ENCODE peak calls at places on chromosomes 2 and 18, in seven cellular contexts. One of them, this sample, is unnamed.

GRCh38 chr18:63590368-63590767 is 3.2 kb downstream of the SERPINB13 start:
- DNase-seq in thoracic aorta: no peak
- DNase-seq in adrenal gland: no peak
- DNase-seq in GM20000: no peak
- DNase-seq in AG09309: no peak
- DNase-seq in A673: no peak
- DNase-seq in fibroblast of pulmonary artery: no peak
- DNase-seq in this sample: no peak

GRCh38 chr2:227818569-227819397 is 5.1 kb downstream of the CCL20 start:
- DNase-seq in fibroblast of pulmonary artery: peak; percentile 100
- DNase-seq in A673: no peak
- DNase-seq in thoracic aorta: peak; percentile 34
- DNase-seq in AG09309: no peak
- DNase-seq in GM20000: no peak
- DNase-seq in adrenal gland: peak; percentile 49
- DNase-seq in this sample: no peak

GRCh38 chr2:55609193-55609794 is 8.1 kb downstream of the PPP4R3B start:
- DNase-seq in fibroblast of pulmonary artery: no peak
- DNase-seq in AG09309: no peak
- DNase-seq in thoracic aorta: no peak
- DNase-seq in GM20000: no peak
- DNase-seq in adrenal gland: no peak
- DNase-seq in A673: no peak
- DNase-seq in this sample: no peak

GRCh38 chr2:29455202-29455885 is 340.1 kb downstream of the CLIP4 start:
- DNase-seq in A673: peak; percentile 58
- DNase-seq in GM20000: no peak
- DNase-seq in thoracic aorta: no peak
- DNase-seq in fibroblast of pulmonary artery: peak; percentile 1
- DNase-seq in AG09309: no peak
- DNase-seq in adrenal gland: no peak
- DNase-seq in this sample: no peak

GRCh38 chr2:239455436-239456203 is 54.8 kb upstream of the HDAC4 start:
- DNase-seq in A673: no peak
- DNase-seq in adrenal gland: no peak
- DNase-seq in thoracic aorta: no peak
- DNase-seq in GM20000: no peak
- DNase-seq in AG09309: no peak
- DNase-seq in fibroblast of pulmonary artery: no peak
- DNase-seq in this sample: no peak

GRCh38 chr2:159290289-159290907 is 3.9 kb upstream of the WDSUB1 start:
- DNase-seq in thoracic aorta: no peak
- DNase-seq in GM20000: no peak
- DNase-seq in fibroblast of pulmonary artery: peak; percentile 56
- DNase-seq in A673: peak; percentile 84
- DNase-seq in adrenal gland: peak; percentile 59
- DNase-seq in AG09309: peak; percentile 82
- DNase-seq in this sample: peak; percentile 20

GRCh38 chr2:196607073-196607472 is 32.4 kb upstream of the CCDC150 start:
- DNase-seq in A673: no peak
- DNase-seq in thoracic aorta: no peak
- DNase-seq in AG09309: no peak
- DNase-seq in adrenal gland: no peak
- DNase-seq in fibroblast of pulmonary artery: peak; percentile 40
- DNase-seq in GM20000: no peak
- DNase-seq in this sample: no peak

GRCh38 chr18:25832008-25832604 is 258.3 kb downstream of the SS18 start:
- DNase-seq in adrenal gland: peak; percentile 84
- DNase-seq in GM20000: peak; percentile 46
- DNase-seq in thoracic aorta: no peak
- DNase-seq in A673: peak; percentile 51
- DNase-seq in fibroblast of pulmonary artery: peak; percentile 65
- DNase-seq in AG09309: peak; percentile 11
- DNase-seq in this sample: peak; percentile 56

GRCh38 chr2:188189356-188189755 is 102.3 kb upstream of the GULP1 start:
- DNase-seq in AG09309: no peak
- DNase-seq in fibroblast of pulmonary artery: no peak
- DNase-seq in GM20000: no peak
- DNase-seq in thoracic aorta: no peak
- DNase-seq in A673: no peak
- DNase-seq in adrenal gland: no peak
- DNase-seq in this sample: no peak

GRCh38 chr2:235430366-235431083 is 63.3 kb upstream of the AGAP1 start:
- DNase-seq in fibroblast of pulmonary artery: no peak
- DNase-seq in thoracic aorta: no peak
- DNase-seq in A673: no peak
- DNase-seq in GM20000: no peak
- DNase-seq in AG09309: no peak
- DNase-seq in adrenal gland: no peak
- DNase-seq in this sample: no peak

GRCh38 chr2:39514825-39515224 is 77.7 kb upstream of the MAP4K3 start:
- DNase-seq in AG09309: no peak
- DNase-seq in thoracic aorta: no peak
- DNase-seq in A673: no peak
- DNase-seq in fibroblast of pulmonary artery: no peak
- DNase-seq in GM20000: no peak
- DNase-seq in adrenal gland: no peak
- DNase-seq in this sample: no peak

GRCh38 chr2:85733121-85733960 is 20.4 kb upstream of the ATOH8 start:
- DNase-seq in adrenal gland: no peak
- DNase-seq in fibroblast of pulmonary artery: no peak
- DNase-seq in GM20000: no peak
- DNase-seq in thoracic aorta: no peak
- DNase-seq in A673: no peak
- DNase-seq in AG09309: no peak
- DNase-seq in this sample: no peak

GRCh38 chr2:180002198-180002597 is 4.9 kb downstream of the CWC22 start:
- DNase-seq in A673: no peak
- DNase-seq in AG09309: no peak
- DNase-seq in thoracic aorta: no peak
- DNase-seq in adrenal gland: no peak
- DNase-seq in fibroblast of pulmonary artery: no peak
- DNase-seq in GM20000: no peak
- DNase-seq in this sample: no peak

GRCh38 chr2:180000434-180000833 is 6.7 kb downstream of the CWC22 start:
- DNase-seq in adrenal gland: no peak
- DNase-seq in AG09309: no peak
- DNase-seq in A673: no peak
- DNase-seq in thoracic aorta: no peak
- DNase-seq in GM20000: no peak
- DNase-seq in fibroblast of pulmonary artery: peak; percentile 51
- DNase-seq in this sample: no peak

GRCh38 chr2:180003566-180003965 is 3.5 kb downstream of the CWC22 start:
- DNase-seq in fibroblast of pulmonary artery: no peak
- DNase-seq in thoracic aorta: no peak
- DNase-seq in AG09309: no peak
- DNase-seq in A673: no peak
- DNase-seq in GM20000: no peak
- DNase-seq in adrenal gland: no peak
- DNase-seq in this sample: no peak

GRCh38 chr2:180004731-180005130 is 2.4 kb downstream of the CWC22 start:
- DNase-seq in AG09309: no peak
- DNase-seq in A673: no peak
- DNase-seq in fibroblast of pulmonary artery: no peak
- DNase-seq in thoracic aorta: no peak
- DNase-seq in GM20000: no peak
- DNase-seq in adrenal gland: no peak
- DNase-seq in this sample: no peak

DNA sequence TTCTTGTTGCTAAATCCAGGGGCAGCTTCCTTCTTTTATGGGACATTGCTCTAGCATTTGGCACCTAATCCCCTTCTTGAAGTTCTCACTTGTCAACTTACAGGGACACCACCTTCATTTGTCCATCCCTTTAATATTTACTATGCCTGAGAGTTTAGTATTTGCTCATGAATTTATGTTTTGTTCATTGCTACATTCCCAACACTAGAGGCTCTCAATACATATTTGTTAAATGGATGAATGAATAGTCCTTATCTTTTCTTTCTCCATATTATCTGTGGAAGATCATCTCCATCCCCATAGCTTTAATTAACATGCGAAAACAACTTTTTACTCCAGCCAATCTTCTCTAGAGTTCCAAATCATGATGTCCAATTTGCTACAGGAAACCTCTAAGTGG is 5.4 kb downstream of the CWC22 start:
- DNase-seq in A673: no peak
- DNase-seq in thoracic aorta: no peak
- DNase-seq in adrenal gland: no peak
- DNase-seq in fibroblast of pulmonary artery: no peak
- DNase-seq in AG09309: no peak
- DNase-seq in GM20000: no peak
- DNase-seq in this sample: no peak
- TF ChIP-seq CTCF in A673: peak; percentile 36
- TF ChIP-seq CTCF in thoracic aorta: no peak
- TF ChIP-seq CTCF in adrenal gland: no peak
- TF ChIP-seq CTCF in fibroblast of pulmonary artery: peak; percentile 18
- TF ChIP-seq CTCF in AG09309: no peak
- TF ChIP-seq CTCF in GM20000: no peak
- TF ChIP-seq CTCF in this sample: no peak

GRCh38 chr2:96117701-96118588 is 1.6 kb upstream of the ADRA2B start:
- DNase-seq in AG09309: no peak
- DNase-seq in thoracic aorta: no peak
- DNase-seq in adrenal gland: no peak
- DNase-seq in fibroblast of pulmonary artery: no peak
- DNase-seq in GM20000: no peak
- DNase-seq in A673: no peak
- DNase-seq in this sample: no peak
- TF ChIP-seq CTCF in AG09309: no peak
- TF ChIP-seq CTCF in thoracic aorta: no peak
- TF ChIP-seq CTCF in adrenal gland: no peak
- TF ChIP-seq CTCF in fibroblast of pulmonary artery: no peak
- TF ChIP-seq CTCF in GM20000: no peak
- TF ChIP-seq CTCF in A673: no peak
- TF ChIP-seq CTCF in this sample: no peak

GRCh38 chr18:59839241-59839640 is 60.6 kb upstream of the PMAIP1 start:
- DNase-seq in GM20000: no peak
- DNase-seq in fibroblast of pulmonary artery: no peak
- DNase-seq in AG09309: no peak
- DNase-seq in A673: no peak
- DNase-seq in thoracic aorta: no peak
- DNase-seq in adrenal gland: no peak
- DNase-seq in this sample: no peak

GRCh38 chr18:59835656-59836379 is 64.0 kb upstream of the PMAIP1 start:
- DNase-seq in AG09309: no peak
- DNase-seq in GM20000: no peak
- DNase-seq in A673: no peak
- DNase-seq in thoracic aorta: no peak
- DNase-seq in fibroblast of pulmonary artery: no peak
- DNase-seq in adrenal gland: no peak
- DNase-seq in this sample: peak; percentile 41

GRCh38 chr18:59842947-59843346 is 56.8 kb upstream of the PMAIP1 start:
- DNase-seq in AG09309: no peak
- DNase-seq in fibroblast of pulmonary artery: no peak
- DNase-seq in A673: no peak
- DNase-seq in adrenal gland: no peak
- DNase-seq in thoracic aorta: no peak
- DNase-seq in GM20000: no peak
- DNase-seq in this sample: no peak

GRCh38 chr18:59837586-59837985 is 62.2 kb upstream of the PMAIP1 start:
- DNase-seq in GM20000: peak; percentile 63
- DNase-seq in AG09309: no peak
- DNase-seq in thoracic aorta: no peak
- DNase-seq in adrenal gland: peak; percentile 54
- DNase-seq in A673: peak; percentile 76
- DNase-seq in fibroblast of pulmonary artery: peak; percentile 77
- DNase-seq in this sample: peak; percentile 70

DNA sequence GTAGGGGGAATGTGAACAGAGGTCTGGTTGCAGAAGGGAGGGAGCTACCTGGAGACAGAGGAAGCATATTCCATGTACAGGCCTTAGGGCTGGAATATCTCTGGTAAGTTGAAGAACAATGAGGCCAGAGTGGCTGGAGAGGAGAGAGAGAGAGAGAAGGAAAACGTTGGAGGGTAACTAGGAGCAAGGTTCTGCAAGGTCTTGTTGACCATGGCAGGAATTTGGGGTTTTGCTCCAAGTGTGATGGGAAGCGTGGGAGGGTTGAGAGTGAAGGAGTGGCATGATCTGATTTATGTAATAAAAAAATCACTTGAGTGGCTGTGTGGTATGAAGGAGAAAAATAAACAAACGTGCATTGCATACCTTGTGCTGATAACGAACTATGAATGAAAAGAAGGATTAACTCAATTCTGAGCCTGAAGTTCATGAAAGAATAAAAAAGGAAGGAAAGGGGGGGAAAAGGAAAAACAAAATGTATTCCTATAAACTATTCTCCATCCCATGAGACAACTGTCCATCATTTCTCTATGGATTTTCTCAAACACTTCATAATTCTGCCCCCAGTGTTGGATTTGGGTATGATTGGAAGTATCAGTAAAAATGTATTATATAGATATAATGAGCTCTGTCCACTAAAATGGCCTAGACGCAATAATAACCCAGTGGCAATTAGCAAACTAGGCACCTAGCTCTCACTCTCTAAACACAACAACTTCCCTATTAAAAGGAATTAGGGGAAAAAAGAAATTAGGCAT is 59.7 kb upstream of the PMAIP1 start:
- DNase-seq in thoracic aorta: no peak
- DNase-seq in GM20000: no peak
- DNase-seq in AG09309: no peak
- DNase-seq in A673: no peak
- DNase-seq in fibroblast of pulmonary artery: no peak
- DNase-seq in adrenal gland: no peak
- DNase-seq in this sample: no peak
- TF ChIP-seq CTCF in thoracic aorta: no peak
- TF ChIP-seq CTCF in GM20000: no peak
- TF ChIP-seq CTCF in AG09309: no peak
- TF ChIP-seq CTCF in A673: no peak
- TF ChIP-seq CTCF in fibroblast of pulmonary artery: peak; percentile 30
- TF ChIP-seq CTCF in adrenal gland: no peak
- TF ChIP-seq CTCF in this sample: no peak

GRCh38 chr18:47528343-47528742 is 276.9 kb upstream of the SKOR2 start:
- DNase-seq in AG09309: no peak
- DNase-seq in thoracic aorta: no peak
- DNase-seq in GM20000: no peak
- DNase-seq in fibroblast of pulmonary artery: no peak
- DNase-seq in adrenal gland: no peak
- DNase-seq in A673: no peak
- DNase-seq in this sample: no peak

GRCh38 chr18:47526147-47526546 is 274.7 kb upstream of the SKOR2 start:
- DNase-seq in A673: no peak
- DNase-seq in GM20000: no peak
- DNase-seq in adrenal gland: no peak
- DNase-seq in fibroblast of pulmonary artery: no peak
- DNase-seq in AG09309: no peak
- DNase-seq in thoracic aorta: no peak
- DNase-seq in this sample: no peak

GRCh38 chr18:47530695-47531094 is 279.2 kb upstream of the SKOR2 start:
- DNase-seq in adrenal gland: no peak
- DNase-seq in thoracic aorta: no peak
- DNase-seq in GM20000: no peak
- DNase-seq in A673: no peak
- DNase-seq in fibroblast of pulmonary artery: no peak
- DNase-seq in AG09309: no peak
- DNase-seq in this sample: no peak

DNA sequence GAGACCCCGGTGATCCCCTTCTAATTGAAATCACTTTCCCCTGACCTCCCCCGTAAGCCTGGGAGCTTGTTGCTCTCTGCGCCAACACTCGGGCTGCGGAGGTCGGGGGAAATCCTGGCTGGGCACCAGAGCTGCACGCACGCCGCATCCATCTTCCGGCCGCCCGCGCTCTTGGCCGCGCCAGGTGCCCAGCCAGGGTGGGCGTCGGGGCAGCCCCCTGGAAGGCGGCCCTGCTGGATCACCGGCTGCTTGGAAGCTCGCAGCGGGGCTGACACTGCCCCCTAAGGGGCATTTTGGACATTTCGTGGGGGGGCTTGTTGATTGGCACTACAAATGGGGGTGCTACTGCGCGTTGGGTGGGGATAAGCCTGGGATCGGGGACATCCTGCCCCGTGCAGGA is 280.3 kb upstream of the SKOR2 start:
- DNase-seq in AG09309: no peak
- DNase-seq in A673: no peak
- DNase-seq in fibroblast of pulmonary artery: no peak
- DNase-seq in GM20000: no peak
- DNase-seq in adrenal gland: no peak
- DNase-seq in thoracic aorta: no peak
- DNase-seq in this sample: no peak
- TF ChIP-seq CTCF in AG09309: no peak
- TF ChIP-seq CTCF in A673: peak; percentile 26
- TF ChIP-seq CTCF in fibroblast of pulmonary artery: no peak
- TF ChIP-seq CTCF in GM20000: no peak
- TF ChIP-seq CTCF in adrenal gland: no peak
- TF ChIP-seq CTCF in thoracic aorta: no peak
- TF ChIP-seq CTCF in this sample: no peak

This sample was measured in GM13976.